ENCODE peak calls at places on chromosomes 4 and X, in nine cellular contexts. J, B, V, S, A, T, M, O and H are unnamed samples.

GRCh38 chrX:20015945-20016617 is 25.2 kb upstream of the BCLAF3 start:
- DNase-seq in J (no peak), B (no peak), V (no peak), S (peak; percentile 28), A (no peak), T (no peak), M (no peak), O (no peak), H (no peak)

GRCh38 chr4:93772858-93773257 is 55.7 kb upstream of the ATOH1 start:
- DNase-seq in J (no peak), B (no peak), V (no peak), S (no peak), A (no peak), T (no peak), M (no peak), O (no peak), H (no peak)

GRCh38 chrX:113392355-113392754 is 551.7 kb upstream of the AMOT start:
- DNase-seq in J (no peak), B (no peak), V (no peak), S (no peak), A (no peak), T (no peak), M (no peak), O (peak; percentile 38), H (no peak)

GRCh38 chr4:28565434-28565833 is 1704.8 kb downstream of the STIM2 start:
- DNase-seq in J (no peak), B (no peak), V (no peak), S (peak; percentile 9), A (no peak), T (no peak), M (no peak), O (no peak), H (no peak)

GRCh38 chr4:151940926-151941617 is 180.3 kb upstream of the GATB start:
- DNase-seq in J (no peak), B (no peak), V (no peak), S (no peak), A (no peak), T (no peak), M (no peak), O (no peak), H (no peak)

GRCh38 chrX:11159149-11159548 is 48.0 kb downstream of the HCCS start:
- DNase-seq in J (no peak), B (no peak), V (no peak), S (no peak), A (no peak), T (no peak), M (no peak), O (no peak), H (no peak)

GRCh38 chrX:3697220-3697684 is 16.2 kb downstream of the PRKX start:
- DNase-seq in J (no peak), B (no peak), V (no peak), S (no peak), A (no peak), T (no peak), M (no peak), O (no peak), H (no peak)

GRCh38 chrX:154013614-154014360 is 5.9 kb downstream of the IRAK1 start:
- DNase-seq in J (peak; percentile 64), B (peak; percentile 31), V (peak; percentile 45), S (peak; percentile 42), A (no peak), T (peak; percentile 63), M (peak; percentile 56), O (no peak), H (peak; percentile 64)

GRCh38 chr4:242121-242848 is 63.0 kb downstream of the ZNF732 start:
- DNase-seq in J (no peak), B (peak; percentile 53), V (peak; percentile 74), S (peak; percentile 67), A (peak; percentile 34), T (peak; percentile 43), M (peak; percentile 77), O (peak; percentile 78), H (peak; percentile 95)

GRCh38 chrX:71616672-71617529 is 1.4 kb downstream of the CXCR3 start:
- DNase-seq in J (no peak), B (no peak), V (no peak), S (no peak), A (no peak), T (peak; percentile 39), M (no peak), O (no peak), H (peak; percentile 8)

GRCh38 chrX:71617742-71618141 is 569 bp downstream of the CXCR3 start:
- DNase-seq in J (no peak), B (no peak), V (no peak), S (no peak), A (no peak), T (no peak), M (no peak), O (no peak), H (no peak)

GRCh38 chrX:71615056-71615455 is 3.3 kb downstream of the CXCR3 start:
- DNase-seq in J (no peak), B (no peak), V (no peak), S (no peak), A (no peak), T (no peak), M (no peak), O (no peak), H (no peak)

GRCh38 chrX:71618303-71618721 is at the start of gene CXCR3:
- DNase-seq in J (no peak), B (no peak), V (no peak), S (no peak), A (peak; percentile 83), T (no peak), M (peak; percentile 54), O (no peak), H (no peak)

GRCh38 chrX:71615954-71616353 is 2.4 kb downstream of the CXCR3 start:
- DNase-seq in J (no peak), B (no peak), V (no peak), S (no peak), A (no peak), T (no peak), M (no peak), O (no peak), H (no peak)
- H3K4me1 ChIP-seq in J (no peaks in the 10 kb centered on the region), B (no peaks in the 10 kb centered on the region), V (no peaks in the 10 kb centered on the region), S (no peaks in the 10 kb centered on the region), A (peaks cover 20% of the 10 kb centered on the region), T (no peaks in the 10 kb centered on the region), M (no peaks in the 10 kb centered on the region), O (no peaks in the 10 kb centered on the region), H (no peaks in the 10 kb centered on the region)

GRCh38 chr4:153572609-153573008 is 106.4 kb downstream of the TMEM131L start:
- DNase-seq in J (no peak), B (no peak), V (no peak), S (no peak), A (no peak), T (no peak), M (no peak), O (no peak), H (no peak)
- H3K4me1 ChIP-seq in J (peaks cover 3% of the 10 kb centered on the region), B (no peaks in the 10 kb centered on the region), V (peaks cover 5% of the 10 kb centered on the region), S (peaks cover 9% of the 10 kb centered on the region), A (peaks cover 53% of the 10 kb centered on the region), T (no peaks in the 10 kb centered on the region), M (peaks cover 20% of the 10 kb centered on the region), O (peaks cover 7% of the 10 kb centered on the region), H (peaks cover 4% of the 10 kb centered on the region)

GRCh38 chr4:158822348-158822747 is 53.5 kb downstream of the FNIP2 start:
- DNase-seq in J (no peak), B (no peak), V (no peak), S (no peak), A (no peak), T (no peak), M (no peak), O (no peak), H (no peak)
- H3K4me1 ChIP-seq in J (peaks cover 29% of the 10 kb centered on the region), B (peaks cover 7% of the 10 kb centered on the region), V (peaks cover 53% of the 10 kb centered on the region), S (peaks cover 52% of the 10 kb centered on the region), A (peaks cover 22% of the 10 kb centered on the region), T (no peaks in the 10 kb centered on the region), M (peaks cover 95% of the 10 kb centered on the region), O (peaks cover 9% of the 10 kb centered on the region), H (peaks cover 3% of the 10 kb centered on the region)

GRCh38 chr4:140095694-140096482 is 58.1 kb downstream of the MAML3 start:
- DNase-seq in J (peak; percentile 67), B (peak; percentile 97), V (peak; percentile 75), S (peak; percentile 92), A (no peak), T (no peak), M (peak; percentile 55), O (no peak), H (no peak)
- H3K4me1 ChIP-seq in J (peaks cover 98% of the 10 kb centered on the region), B (peaks cover 34% of the 10 kb centered on the region), V (peaks cover 95% of the 10 kb centered on the region), S (peaks cover 57% of the 10 kb centered on the region), A (no peaks in the 10 kb centered on the region), T (peaks cover 15% of the 10 kb centered on the region), M (peaks cover 98% of the 10 kb centered on the region), O (peaks cover 6% of the 10 kb centered on the region), H (peaks cover 45% of the 10 kb centered on the region)

GRCh38 chr4:150628073-150628472 is 46.1 kb downstream of the MAB21L2 start:
- DNase-seq in J (no peak), B (no peak), V (no peak), S (no peak), A (no peak), T (no peak), M (no peak), O (no peak), H (no peak)

GRCh38 chr4:150632639-150633038 is 50.7 kb downstream of the MAB21L2 start:
- DNase-seq in J (no peak), B (no peak), V (no peak), S (no peak), A (no peak), T (no peak), M (no peak), O (no peak), H (no peak)
- H3K4me1 ChIP-seq in J (no peaks in the 10 kb centered on the region), B (no peaks in the 10 kb centered on the region), V (no peaks in the 10 kb centered on the region), S (no peaks in the 10 kb centered on the region), A (no peaks in the 10 kb centered on the region), T (no peaks in the 10 kb centered on the region), M (no peaks in the 10 kb centered on the region), O (no peaks in the 10 kb centered on the region), H (no peaks in the 10 kb centered on the region)